ENCODE peak calls at places on chromosome 22, in six cellular contexts. W is MV-4-11; R is OCI-M1; A is neuronal stem cell; O is AG04450; J is stimulated activated CD4-positive, alpha-beta T cell treated with anti-CD3 and anti-CD28 coated beads, Interleukin-15, amount 100 ng/mL, for 48 hours. D is an unnamed sample.

GRCh38 chr22:28935140-28935539 is 51.8 kb downstream of the ZNRF3 start:
- DNase-seq in W (no peak), R (no peak), A (no peak), O (no peak), J (no peak), D (no peak)

GRCh38 chr22:27242474-27242873 is 559.1 kb downstream of the MN1 start:
- DNase-seq in W (no peak), R (no peak), A (no peak), O (no peak), J (no peak), D (no peak)

GRCh38 chr22:24474221-24474620 is 20.9 kb upstream of the UPB1 start:
- DNase-seq in W (no peak), R (no peak), A (no peak), O (peak), J (no peak), D (peak)

GRCh38 chr22:36387664-36387913 is 178 bp downstream of the MYH9 start:
- DNase-seq in W (no peak), R (no peak), A (no peak), O (no peak), J (no peak), D (no peak)

GRCh38 chr22:24325105-24325757 is 54.6 kb downstream of the SPECC1L start:
- DNase-seq in W (peak), R (peak), A (no peak), O (peak), J (no peak), D (peak)

GRCh38 chr22:43477966-43478365 is 66.2 kb downstream of the MPPED1 start:
- DNase-seq in W (no peak), R (no peak), A (no peak), O (no peak), J (no peak), D (no peak)

GRCh38 chr22:47213571-47214230 is 451.3 kb downstream of the TBC1D22A start:
- DNase-seq in W (peak), R (peak), A (no peak), O (no peak), J (peak), D (no peak)

GRCh38 chr22:40635008-40635939 is 1.2 kb downstream of the MRTFA start:
- DNase-seq in W (no peak), R (peak), A (no peak), O (no peak), J (no peak), D (no peak)

GRCh38 chr22:46084943-46085830 is 65.1 kb upstream of the PPARA start:
- DNase-seq in W (no peak), R (no peak), A (no peak), O (no peak), J (no peak), D (peak)

GRCh38 chr22:24392218-24392931 is 35.0 kb upstream of the ADORA2A start:
- DNase-seq in W (no peak), R (no peak), A (no peak), O (no peak), J (no peak), D (no peak)

GRCh38 chr22:26800858-26801257 is 143.5 kb downstream of the MIAT start:
- DNase-seq in W (no peak), R (no peak), A (peak), O (peak), J (no peak), D (no peak)

GRCh38 chr22:46047841-46048595 is 71.1 kb upstream of the WNT7B start:
- DNase-seq in W (peak), R (no peak), A (no peak), O (no peak), J (no peak), D (no peak)

GRCh38 chr22:36351921-36352774 is 35.6 kb downstream of the MYH9 start:
- DNase-seq in W (no peak), R (no peak), A (no peak), O (no peak), J (no peak), D (no peak)

GRCh38 chr22:19679476-19680099 is 34.7 kb upstream of the SEPTIN5 start:
- DNase-seq in W (no peak), R (peak), A (no peak), O (no peak), J (peak), D (no peak)

GRCh38 chr22:29306175-29306829 is at the start of gene GAS2L1:
- DNase-seq in W (peak), R (peak), A (peak), O (peak), J (peak), D (peak)

GRCh38 chr22:22425366-22425765 is 83.2 kb downstream of the ZNF280B start:
- DNase-seq in W (no peak), R (no peak), A (no peak), O (no peak), J (no peak), D (no peak)

GRCh38 chr22:38987171-38987895 is 5.2 kb downstream of the APOBEC3B start:
- DNase-seq in W (no peak), R (no peak), A (no peak), O (no peak), J (no peak), D (no peak)

GRCh38 chr22:26552466-26552865 is 37.5 kb downstream of the TPST2 start:
- DNase-seq in W (no peak), R (no peak), A (no peak), O (no peak), J (no peak), D (no peak)

GRCh38 chr22:43923631-43924548 is at the start of gene PNPLA3:
- DNase-seq in W (peak), R (peak), A (peak), O (peak), J (peak), D (no peak)

GRCh38 chr22:45328822-45329535 is 19.2 kb downstream of the FAM118A start:
- DNase-seq in W (no peak), R (no peak), A (no peak), O (no peak), J (no peak), D (no peak)

GRCh38 chr22:49514211-49514610 is 313.5 kb downstream of the BRD1 start:
- DNase-seq in W (no peak), R (no peak), A (no peak), O (no peak), J (no peak), D (no peak)

GRCh38 chr22:23533328-23533762 is 46.7 kb downstream of the IGLL1 start:
- DNase-seq in W (no peak), R (peak), A (peak), O (no peak), J (peak), D (no peak)

GRCh38 chr22:31496735-31497146 is 405 bp downstream of the SFI1 start:
- DNase-seq in W (no peak), R (no peak), A (no peak), O (no peak), J (no peak), D (no peak)

GRCh38 chr22:49297871-49298721 is 529.6 kb downstream of the BRD1 start:
- DNase-seq in W (no peak), R (no peak), A (no peak), O (no peak), J (no peak), D (no peak)

GRCh38 chr22:17882162-17882561 is 107.9 kb upstream of the BID start:
- DNase-seq in W (no peak), R (no peak), A (no peak), O (no peak), J (no peak), D (no peak)

GRCh38 chr22:46891382-46891951 is 129.0 kb downstream of the TBC1D22A start:
- DNase-seq in W (no peak), R (no peak), A (no peak), O (no peak), J (no peak), D (no peak)

GRCh38 chr22:49368976-49369725 is 458.5 kb downstream of the BRD1 start:
- DNase-seq in W (peak), R (peak), A (no peak), O (no peak), J (no peak), D (no peak)

GRCh38 chr22:47628477-47629272 is 866.2 kb downstream of the TBC1D22A start:
- DNase-seq in W (no peak), R (no peak), A (no peak), O (no peak), J (no peak), D (no peak)

GRCh38 chr22:48951836-48952235 is 875.8 kb downstream of the BRD1 start:
- DNase-seq in W (no peak), R (no peak), A (no peak), O (no peak), J (no peak), D (no peak)

GRCh38 chr22:45968751-45969413 is 8.1 kb downstream of the WNT7B start:
- DNase-seq in W (peak), R (no peak), A (no peak), O (peak), J (no peak), D (peak)

GRCh38 chr22:30004689-30005088 is 75.6 kb upstream of the HORMAD2 start:
- DNase-seq in W (no peak), R (no peak), A (no peak), O (no peak), J (no peak), D (no peak)

GRCh38 chr22:31951201-31952093 is 7.1 kb downstream of the YWHAH start:
- DNase-seq in W (no peak), R (no peak), A (no peak), O (no peak), J (peak), D (no peak)

GRCh38 chr22:38706101-38706884 is 549 bp downstream of the GTPBP1 start:
- DNase-seq in W (no peak), R (peak), A (no peak), O (no peak), J (no peak), D (no peak)

D was measured in AG09309.